ENCODE peak calls at places on chromosomes 13 and 19, in ten cellular contexts. Y is WTC11, O is lung, D is Calu3, J is A673, P is neural crest cell, U is MCF 10A, R is HL-60, N is fibroblast of the aortic adventitia, B is HFFc6. Z is an unnamed sample.

GRCh38 chr13:102945324-102945815 is 99.5 kb downstream of the ERCC5 start:
- DNase-seq in Y (no peak), B (no peak), P (no peak), U (no peak), R (no peak), N (no peak), J (no peak), D (no peak), O (no peak), Z (no peak)

GRCh38 chr19:48556163-48556562 is 4.2 kb downstream of the SULT2B1 start:
- DNase-seq in R (no peak), J (no peak), U (peak), D (peak), Y (no peak), O (no peak), N (peak), P (no peak), B (peak), Z (no peak)

GRCh38 chr19:41595258-41595889 is 19.4 kb downstream of the CEACAM21 start:
- DNase-seq in U (peak), N (peak), B (peak), P (peak), O (peak), J (peak), R (peak), Y (peak), D (peak), Z (no peak)

GRCh38 chr13:21917046-21918010 is 246.5 kb downstream of the FGF9 start:
- DNase-seq in B (no peak), O (no peak), R (no peak), D (no peak), J (no peak), P (no peak), N (no peak), Y (no peak), U (no peak), Z (no peak)

GRCh38 chr19:35089554-35089953 is 26.1 kb upstream of the FXYD3 start:
- DNase-seq in J (no peak), U (no peak), O (no peak), R (no peak), Y (no peak), B (no peak), P (no peak), N (no peak), D (no peak), Z (no peak)

GRCh38 chr13:29536853-29537252 is 58.6 kb downstream of the SLC7A1 start:
- DNase-seq in O (no peak), N (no peak), Y (no peak), B (no peak), D (no peak), R (no peak), J (no peak), P (no peak), U (no peak), Z (no peak)

GRCh38 chr13:76812971-76813691 is 73.1 kb downstream of the KCTD12 start:
- DNase-seq in J (no peak), R (no peak), B (no peak), P (no peak), N (peak), O (no peak), D (no peak), Y (no peak), U (peak), Z (no peak)

GRCh38 chr13:32881074-32881791 is 135.0 kb upstream of the KL start:
- DNase-seq in B (peak), R (peak), N (peak), J (peak), U (peak), Y (no peak), O (no peak), P (no peak), D (no peak), Z (no peak)

GRCh38 chr19:33639034-33639681 is 17.4 kb downstream of the CHST8 start:
- DNase-seq in B (no peak), J (no peak), N (no peak), D (no peak), Y (no peak), U (no peak), O (no peak), P (no peak), R (no peak), Z (peak)

GRCh38 chr13:27065582-27065981 is 106.0 kb downstream of the USP12 start:
- DNase-seq in R (no peak), J (no peak), O (no peak), Y (no peak), N (no peak), D (no peak), P (no peak), B (no peak), U (no peak), Z (no peak)

GRCh38 chr13:26247608-26248007 is 6.3 kb upstream of the CDK8 start:
- DNase-seq in B (no peak), O (no peak), Y (no peak), U (no peak), N (peak), D (no peak), R (no peak), J (no peak), P (no peak), Z (no peak)

GRCh38 chr19:35544110-35544802 is 1.2 kb upstream of the TMEM147 start:
- DNase-seq in U (no peak), R (no peak), P (no peak), N (no peak), D (no peak), B (no peak), J (no peak), Y (no peak), O (no peak), Z (no peak)

GRCh38 chr13:21478881-21479808 is 20.0 kb upstream of the ZDHHC20 start:
- DNase-seq in U (peak), R (no peak), O (peak), J (peak), N (peak), B (peak), D (peak), P (peak), Y (no peak), Z (no peak)

GRCh38 chr19:54427586-54427985 is 12.3 kb downstream of the TTYH1 start:
- DNase-seq in D (no peak), U (no peak), P (no peak), Y (no peak), R (no peak), J (no peak), N (no peak), O (no peak), B (no peak), Z (no peak)

GRCh38 chr13:73681779-73682178 is 452.4 kb downstream of the KLF12 start:
- DNase-seq in N (no peak), O (no peak), J (no peak), B (no peak), P (no peak), R (no peak), U (no peak), D (no peak), Y (no peak), Z (no peak)

GRCh38 chr19:41912899-41913475 is 15.3 kb downstream of the ERFL start:
- DNase-seq in B (no peak), R (no peak), N (no peak), Y (peak), D (no peak), P (no peak), O (no peak), J (no peak), U (no peak), Z (no peak)

GRCh38 chr13:20942938-20943518 is 40.5 kb upstream of the XPO4 start:
- DNase-seq in Y (no peak), B (no peak), O (no peak), R (no peak), D (no peak), P (no peak), U (no peak), J (no peak), N (no peak), Z (no peak)

GRCh38 chr13:38620876-38621275 is 66.0 kb upstream of the FREM2 start:
- DNase-seq in J (no peak), R (no peak), Y (no peak), O (no peak), U (no peak), P (no peak), B (no peak), N (no peak), D (no peak), Z (no peak)

GRCh38 chr13:37074703-37075102 is 15.2 kb upstream of the SUPT20H start:
- DNase-seq in Y (no peak), D (no peak), J (peak), O (no peak), R (no peak), B (peak), N (peak), P (no peak), U (peak), Z (no peak)

GRCh38 chr13:21435710-21436151 is 23.4 kb downstream of the ZDHHC20 start:
- DNase-seq in U (peak), P (no peak), Y (no peak), O (peak), D (peak), J (no peak), B (peak), R (peak), N (peak), Z (no peak)

GRCh38 chr13:90938848-90939247 is 408.6 kb upstream of the MIR17HG start:
- DNase-seq in Y (no peak), D (no peak), J (no peak), P (no peak), N (no peak), B (no peak), O (no peak), U (no peak), R (no peak), Z (no peak)

GRCh38 chr19:7829561-7830271 is at the start of gene EVI5L:
- DNase-seq in D (peak), R (peak), P (peak), U (peak), Y (peak), N (peak), B (peak), J (peak), O (peak), Z (peak)

GRCh38 chr13:35956074-35956473 is 175.1 kb downstream of the DCLK1 start:
- DNase-seq in Y (no peak), B (no peak), J (no peak), U (no peak), N (no peak), D (no peak), R (no peak), P (no peak), O (no peak), Z (no peak)

GRCh38 chr13:86051134-86052103 is 252.2 kb upstream of the SLITRK6 start:
- DNase-seq in U (peak), B (no peak), N (no peak), P (no peak), J (no peak), R (no peak), D (peak), O (no peak), Y (no peak), Z (no peak)

GRCh38 chr19:38090561-38090960 is 133.5 kb downstream of the DPF1 start:
- DNase-seq in B (no peak), J (no peak), Y (no peak), O (no peak), U (no peak), D (no peak), N (no peak), P (no peak), R (no peak), Z (no peak)

GRCh38 chr19:37969695-37970094 is 62.7 kb downstream of the SIPA1L3 start:
- DNase-seq in P (no peak), B (no peak), Y (no peak), J (no peak), N (no peak), R (no peak), D (no peak), O (no peak), U (no peak), Z (no peak)

GRCh38 chr19:10052602-10053360 is 33.3 kb upstream of the SHFL start:
- DNase-seq in Y (no peak), D (no peak), N (no peak), J (no peak), P (no peak), U (no peak), B (no peak), O (no peak), R (no peak), Z (no peak)

GRCh38 chr19:36420961-36421748 is 2.7 kb upstream of the ZFP82 start:
- DNase-seq in Y (peak), R (no peak), N (peak), D (no peak), U (no peak), O (no peak), B (no peak), P (no peak), J (peak), Z (no peak)

GRCh38 chr19:19750131-19750841 is 17.4 kb upstream of the ZNF14 start:
- DNase-seq in B (no peak), P (no peak), J (no peak), N (no peak), D (no peak), Y (no peak), U (no peak), O (peak), R (no peak), Z (no peak)

GRCh38 chr13:31038834-31039552 is 106.5 kb downstream of the TEX26 start:
- DNase-seq in P (no peak), J (no peak), R (peak), D (no peak), Y (no peak), N (no peak), B (no peak), U (peak), O (no peak), Z (no peak)

GRCh38 chr19:38024991-38025716 is 118.1 kb downstream of the SIPA1L3 start:
- DNase-seq in R (no peak), P (no peak), B (no peak), U (no peak), D (no peak), Y (peak), J (peak), O (no peak), N (no peak), Z (no peak)

GRCh38 chr13:67278230-67278629 is 48.1 kb upstream of the PCDH9 start:
- DNase-seq in D (no peak), U (peak), P (no peak), N (peak), R (no peak), B (peak), O (no peak), Y (no peak), J (no peak), Z (no peak)

GRCh38 chr19:50705422-50706019 is 14.1 kb downstream of the SHANK1 start:
- DNase-seq in D (peak), B (peak), R (no peak), J (peak), U (peak), N (peak), O (no peak), Y (peak), P (peak), Z (peak)

GRCh38 chr13:97586941-97587340 is 153.0 kb downstream of the RAP2A start:
- DNase-seq in J (no peak), O (no peak), R (no peak), Y (no peak), N (no peak), U (no peak), P (no peak), B (no peak), D (no peak), Z (no peak)

GRCh38 chr19:10747674-10748073 is 29.8 kb downstream of the DNM2 start:
- DNase-seq in R (no peak), N (no peak), D (no peak), U (no peak), O (no peak), J (no peak), Y (no peak), B (no peak), P (no peak), Z (no peak)

DNA sequence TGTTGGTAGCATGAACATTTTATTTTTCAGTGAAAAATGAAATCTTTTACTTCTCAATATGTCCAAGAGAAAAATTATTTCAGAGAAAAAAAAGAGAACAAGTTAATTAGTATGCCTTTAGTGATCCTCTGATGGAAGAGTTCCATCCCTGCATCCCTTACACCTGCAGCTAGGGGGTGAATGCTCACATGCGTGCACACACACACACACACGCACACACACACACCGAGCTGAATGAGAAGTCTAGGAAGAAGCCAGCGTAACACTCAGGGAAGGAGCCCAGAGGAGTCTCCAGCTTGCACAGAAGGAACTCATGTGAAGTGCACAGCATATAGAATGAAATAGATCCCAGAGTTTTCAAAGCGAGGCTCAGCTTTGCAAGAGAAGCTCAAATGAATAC is 510.5 kb downstream of the IRS2 start:
- DNase-seq in O (no peak), D (peak), J (peak), Y (peak), B (no peak), N (no peak), R (no peak), P (no peak), U (peak), Z (no peak)
- TF ChIP-seq CTCF in O (no peak), D (no peak), J (peak), Y (no peak), B (no peak), N (no peak), R (no peak), P (peak), U (no peak), Z (no peak)

GRCh38 chr19:32067686-32068085 is 277.7 kb upstream of the ZNF507 start:
- DNase-seq in N (no peak), D (no peak), B (no peak), J (no peak), R (no peak), Y (peak), O (no peak), P (no peak), U (no peak), Z (no peak)
- TF ChIP-seq CTCF in N (no peak), D (no peak), B (no peak), J (no peak), R (no peak), Y (no peak), O (no peak), P (no peak), U (no peak), Z (no peak)

GRCh38 chr13:110639935-110640334 is 24.6 kb downstream of the NAXD start:
- DNase-seq in P (no peak), B (no peak), U (no peak), Y (no peak), N (no peak), J (no peak), R (no peak), O (no peak), D (no peak), Z (no peak)
- TF ChIP-seq CTCF in P (no peak), B (no peak), U (no peak), Y (no peak), N (no peak), J (no peak), R (no peak), O (no peak), D (no peak), Z (no peak)

GRCh38 chr13:24406524-24406923 is 97.1 kb downstream of the C1QTNF9 start:
- DNase-seq in P (no peak), J (no peak), Y (no peak), N (no peak), U (no peak), B (no peak), R (no peak), D (no peak), O (no peak), Z (no peak)
- TF ChIP-seq CTCF in P (no peak), J (no peak), Y (no peak), N (no peak), U (no peak), B (no peak), R (no peak), D (no peak), O (no peak), Z (no peak)